ENCODE peak calls at places on chromosomes 13 and 19, in four cellular contexts. Y is K562, V is A549, N is HepG2. D is an unnamed sample.

GRCh38 chr13:21071015-21071414 is 9.6 kb upstream of the LATS2 start:
- DNase-seq in Y (no peak), V (no peak), N (no peak), D (no peak)

GRCh38 chr13:95865080-95865597 is 188.1 kb downstream of the UGGT2 start:
- DNase-seq in Y (no peak), V (no peak), N (no peak), D (no peak)

GRCh38 chr19:5369962-5370367 is 29.4 kb upstream of the PTPRS start:
- DNase-seq in Y (peak; percentile 75), V (peak; percentile 63), N (peak; percentile 39), D (peak; percentile 97)

GRCh38 chr19:29371766-29372415 is 153.9 kb upstream of the VSTM2B start:
- DNase-seq in Y (no peak), V (no peak), N (no peak), D (peak; percentile 28)

GRCh38 chr13:114070098-114070799 is 62.2 kb downstream of the RASA3 start:
- DNase-seq in Y (no peak), V (no peak), N (no peak), D (no peak)

GRCh38 chr13:105031306-105031705 is 1504.2 kb downstream of the EFNB2 start:
- DNase-seq in Y (no peak), V (no peak), N (no peak), D (no peak)

GRCh38 chr13:103884139-103884723 is 818.0 kb upstream of the SLC10A2 start:
- DNase-seq in Y (no peak), V (no peak), N (peak; percentile 4), D (no peak)

GRCh38 chr19:38564981-38565685 is 52.6 kb downstream of the MAP4K1 start:
- DNase-seq in Y (no peak), V (peak; percentile 55), N (no peak), D (no peak)

GRCh38 chr19:46408611-46409039 is 4.7 kb downstream of the CCDC8 start:
- DNase-seq in Y (no peak), V (no peak), N (peak; percentile 25), D (no peak)

GRCh38 chr19:46979770-46980105 is 39.9 kb upstream of the NPAS1 start:
- DNase-seq in Y (no peak), V (no peak), N (no peak), D (no peak)

GRCh38 chr19:38554676-38555141 is 63.0 kb downstream of the MAP4K1 start:
- DNase-seq in Y (no peak), V (no peak), N (no peak), D (no peak)

GRCh38 chr13:80463673-80464352 is 122.9 kb upstream of the SPRY2 start:
- DNase-seq in Y (no peak), V (no peak), N (no peak), D (no peak)

GRCh38 chr19:12840091-12841079 is 2.1 kb downstream of the MAST1 start:
- DNase-seq in Y (peak; percentile 97), V (peak; percentile 80), N (no peak), D (peak; percentile 97)

GRCh38 chr19:6828698-6829633 is 56.5 kb downstream of the VAV1 start:
- DNase-seq in Y (peak; percentile 90), V (peak; percentile 95), N (no peak), D (no peak)

GRCh38 chr13:44148159-44148929 is 225.3 kb upstream of the SERP2 start:
- DNase-seq in Y (no peak), V (no peak), N (no peak), D (no peak)

GRCh38 chr19:8615813-8616596 is 5.5 kb upstream of the ADAMTS10 start:
- DNase-seq in Y (peak; percentile 72), V (peak; percentile 83), N (peak; percentile 62), D (no peak)

GRCh38 chr19:57615346-57615745 is 1.3 kb downstream of the ZNF134 start:
- DNase-seq in Y (no peak), V (no peak), N (no peak), D (no peak)

GRCh38 chr13:59746291-59746962 is 417.3 kb downstream of the DIAPH3 start:
- DNase-seq in Y (no peak), V (no peak), N (no peak), D (no peak)

GRCh38 chr13:75870397-75870801 is 234.3 kb downstream of the LMO7 start:
- DNase-seq in Y (peak; percentile 26), V (peak; percentile 14), N (no peak), D (peak; percentile 62)

GRCh38 chr19:17659996-17660395 is 28.2 kb downstream of the UNC13A start:
- DNase-seq in Y (no peak), V (no peak), N (peak; percentile 7), D (no peak)

GRCh38 chr19:36363845-36364244 is 15.2 kb downstream of the ZFP14 start:
- DNase-seq in Y (no peak), V (no peak), N (no peak), D (no peak)

GRCh38 chr19:34317311-34317927 is 47.6 kb upstream of the GPI start:
- DNase-seq in Y (peak; percentile 45), V (no peak), N (no peak), D (no peak)

GRCh38 chr19:40811478-40812341 is 12.7 kb downstream of the EGLN2 start:
- DNase-seq in Y (no peak), V (no peak), N (no peak), D (no peak)

GRCh38 chr19:47469419-47469700 is 2.3 kb downstream of the SLC8A2 start:
- DNase-seq in Y (no peak), V (no peak), N (no peak), D (no peak)

GRCh38 chr19:3983936-3984583 is 1.2 kb downstream of the EEF2 start:
- DNase-seq in Y (peak; percentile 27), V (peak; percentile 44), N (no peak), D (peak; percentile 45)

GRCh38 chr13:59363950-59364349 is 799.8 kb downstream of the DIAPH3 start:
- DNase-seq in Y (no peak), V (no peak), N (no peak), D (no peak)

GRCh38 chr19:5070922-5071321 is 102.0 kb downstream of the KDM4B start:
- DNase-seq in Y (no peak), V (no peak), N (no peak), D (no peak)

DNA sequence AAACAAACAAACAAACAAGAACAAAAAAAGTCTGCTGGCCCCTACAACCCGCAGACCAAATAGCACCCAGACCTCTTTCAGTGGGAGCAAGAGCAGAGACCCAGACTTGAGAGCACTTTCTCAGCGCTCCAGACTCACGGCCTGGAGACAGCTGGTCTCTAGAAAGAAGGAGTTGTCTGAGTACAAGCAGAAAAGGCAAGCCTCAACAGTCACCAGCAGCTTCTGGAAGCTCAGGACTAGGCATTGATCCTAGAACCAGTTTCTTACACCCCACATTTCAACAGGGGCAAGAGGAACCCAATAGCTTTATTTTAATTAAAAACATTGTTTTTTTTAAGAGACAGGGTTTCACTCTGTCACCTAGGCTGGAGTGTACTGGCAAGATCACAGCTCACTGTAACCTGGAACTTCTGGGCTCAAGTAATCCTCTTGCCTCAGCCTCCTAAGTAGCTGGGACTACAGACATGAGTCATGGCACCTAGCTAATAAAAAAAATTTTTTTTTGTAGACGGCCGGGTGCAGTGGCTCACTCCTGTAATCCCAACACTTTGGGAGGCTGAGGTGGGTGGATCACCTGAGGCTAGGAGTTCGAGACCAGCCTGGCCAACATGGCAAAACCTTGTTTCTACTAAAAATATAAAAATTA is 30.4 kb downstream of the RASL11A start:
- DNase-seq in Y (no peak), V (no peak), N (no peak), D (no peak)
- TF ChIP-seq RNF2 in Y (no peak), V (no peak), N (no peak), D (no peak)

GRCh38 chr13:110017379-110017778 is 231.0 kb upstream of the IRS2 start:
- DNase-seq in Y (no peak), V (peak; percentile 89), N (no peak), D (no peak)
- TF ChIP-seq EP300 in Y (no peak), V (no peak), N (no peak), D (no peak)

DNA sequence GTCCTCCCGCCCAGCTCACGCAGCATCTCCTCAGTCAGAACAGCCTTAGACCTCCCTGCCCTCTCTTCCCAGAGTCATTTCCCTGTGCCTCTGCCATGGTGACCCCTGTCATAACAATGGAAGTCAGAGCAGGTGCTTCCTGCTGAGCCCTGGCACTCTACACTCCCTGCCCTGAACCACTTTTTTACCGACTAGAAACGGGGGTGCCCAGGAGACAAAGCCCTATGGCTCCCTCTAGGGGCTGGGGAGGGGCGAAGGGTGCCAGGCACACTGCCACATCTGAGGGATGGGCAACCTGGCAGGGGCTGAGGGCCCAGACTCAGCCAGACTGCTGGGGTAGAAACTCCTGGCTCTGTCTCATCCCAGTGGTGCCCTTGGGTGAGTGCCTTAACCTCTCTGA is 16.4 kb downstream of the ZNF574 start:
- DNase-seq in Y (peak; percentile 39), V (peak; percentile 70), N (no peak), D (peak; percentile 78)
- TF ChIP-seq CEBPB in Y (no peak), V (no peak), N (no peak), D (no peak)

GRCh38 chr13:98265669-98266551 is 88.8 kb upstream of the RNF113B start:
- DNase-seq in Y (no peak), V (no peak), N (peak; percentile 98), D (no peak)
- TF ChIP-seq RNF2 in Y (no peak), V (no peak), N (no peak), D (no peak)

GRCh38 chr13:52374873-52375411 is 31.0 kb downstream of the THSD1 start:
- DNase-seq in Y (no peak), V (no peak), N (no peak), D (no peak)

GRCh38 chr13:52371736-52372247 is 34.2 kb downstream of the THSD1 start:
- DNase-seq in Y (no peak), V (no peak), N (peak; percentile 66), D (no peak)

GRCh38 chr13:52378312-52378711 is 27.7 kb downstream of the THSD1 start:
- DNase-seq in Y (no peak), V (no peak), N (no peak), D (no peak)

GRCh38 chr13:52377898-52378297 is 28.1 kb downstream of the THSD1 start:
- DNase-seq in Y (no peak), V (no peak), N (no peak), D (no peak)

DNA sequence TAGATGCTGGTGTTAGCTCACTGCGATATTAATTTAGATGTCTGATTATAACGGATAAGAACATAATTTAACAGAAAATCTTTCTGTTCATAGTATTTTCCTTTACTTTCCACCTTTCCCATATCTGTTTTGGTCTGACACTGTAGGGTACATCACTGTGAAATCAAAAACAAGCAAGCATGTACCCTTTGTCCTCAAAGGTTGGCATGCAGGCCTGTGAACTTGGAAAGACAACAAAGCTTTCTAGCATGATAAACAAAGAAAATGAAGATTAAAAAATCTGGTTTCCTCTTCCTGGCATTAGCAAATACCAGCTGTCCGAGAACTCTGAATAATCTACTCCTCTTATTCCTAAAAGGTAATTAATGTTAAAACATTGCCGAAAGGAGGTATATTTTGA is 31.6 kb downstream of the THSD1 start:
- DNase-seq in Y (no peak), V (no peak), N (no peak), D (no peak)
- TF ChIP-seq EP300 in Y (no peak), V (no peak), N (no peak), D (no peak)

GRCh38 chr19:16228637-16229321 is 31.1 kb downstream of the AP1M1 start:
- DNase-seq in Y (no peak), V (no peak), N (no peak), D (no peak)
- TF ChIP-seq CEBPB in Y (no peak), V (no peak), N (no peak), D (no peak)